ENCODE peak calls at places on chromosome 9, in five cellular contexts. V is mesendoderm, G is IMR-90, J is H1, O is neuronal stem cell. C is an unnamed sample.

GRCh38 chr9:35835216-35835604 is 6.2 kb downstream of the TMEM8B start:
- DNase-seq in V (peak; percentile 54), G (no peak), J (no peak), O (no peak), C (peak; percentile 61)

GRCh38 chr9:110141118-110141797 is 66.7 kb downstream of the C9orf152 start:
- DNase-seq in V (no peak), G (peak; percentile 99), J (no peak), O (no peak), C (no peak)

GRCh38 chr9:20981486-20981885 is 50.0 kb downstream of the HACD4 start:
- DNase-seq in V (no peak), G (peak; percentile 88), J (no peak), O (no peak), C (no peak)

GRCh38 chr9:33446507-33447403 is 638 bp downstream of the AQP3 start:
- DNase-seq in V (peak; percentile 69), G (peak; percentile 72), J (no peak), O (no peak), C (no peak)

GRCh38 chr9:134286513-134287245 is 39.6 kb upstream of the RXRA start:
- DNase-seq in V (no peak), G (no peak), J (no peak), O (no peak), C (no peak)

GRCh38 chr9:133657120-133657661 is 21.0 kb downstream of the DBH start:
- DNase-seq in V (no peak), G (peak; percentile 7), J (no peak), O (no peak), C (no peak)

GRCh38 chr9:136093995-136094881 is 851 bp downstream of the NACC2 start:
- DNase-seq in V (peak; percentile 34), G (peak; percentile 31), J (no peak), O (peak; percentile 29), C (no peak)

GRCh38 chr9:136438548-136438908 is 1.1 kb downstream of the INPP5E start:
- DNase-seq in V (peak; percentile 48), G (peak; percentile 7), J (no peak), O (peak; percentile 17), C (no peak)

GRCh38 chr9:118183571-118183970 is 479.4 kb downstream of the TLR4 start:
- DNase-seq in V (peak; percentile 20), G (no peak), J (no peak), O (no peak), C (no peak)

GRCh38 chr9:98374385-98375051 is 119.1 kb upstream of the TBC1D2 start:
- DNase-seq in V (peak; percentile 97), G (peak; percentile 96), J (no peak), O (no peak), C (no peak)

GRCh38 chr9:79131375-79131774 is 440.4 kb upstream of the TLE4 start:
- DNase-seq in V (peak; percentile 6), G (no peak), J (no peak), O (no peak), C (no peak)

GRCh38 chr9:81268048-81268447 is 421.3 kb downstream of the TLE1 start:
- DNase-seq in V (no peak), G (peak; percentile 89), J (no peak), O (no peak), C (no peak)

GRCh38 chr9:35734096-35734495 is 1.6 kb downstream of the CREB3 start:
- DNase-seq in V (no peak), G (peak; percentile 31), J (no peak), O (no peak), C (no peak)

GRCh38 chr9:16146661-16147060 is 593.8 kb downstream of the CCDC171 start:
- DNase-seq in V (no peak), G (no peak), J (no peak), O (peak; percentile 41), C (no peak)

GRCh38 chr9:17003576-17004240 is 131.1 kb upstream of the CNTLN start:
- DNase-seq in V (no peak), G (peak; percentile 83), J (no peak), O (no peak), C (no peak)

GRCh38 chr9:131530546-131530929 is 525 bp downstream of the UCK1 start:
- DNase-seq in V (peak; percentile 73), G (peak; percentile 15), J (peak; percentile 68), O (peak; percentile 18), C (no peak)

GRCh38 chr9:131528886-131529505 is 2.1 kb downstream of the UCK1 start:
- DNase-seq in V (no peak), G (no peak), J (no peak), O (no peak), C (no peak)

GRCh38 chr9:131529597-131530545 is 1.2 kb downstream of the UCK1 start:
- DNase-seq in V (no peak), G (no peak), J (no peak), O (no peak), C (no peak)

GRCh38 chr9:131528186-131528585 is 2.9 kb downstream of the UCK1 start:
- DNase-seq in V (no peak), G (no peak), J (no peak), O (no peak), C (no peak)

DNA sequence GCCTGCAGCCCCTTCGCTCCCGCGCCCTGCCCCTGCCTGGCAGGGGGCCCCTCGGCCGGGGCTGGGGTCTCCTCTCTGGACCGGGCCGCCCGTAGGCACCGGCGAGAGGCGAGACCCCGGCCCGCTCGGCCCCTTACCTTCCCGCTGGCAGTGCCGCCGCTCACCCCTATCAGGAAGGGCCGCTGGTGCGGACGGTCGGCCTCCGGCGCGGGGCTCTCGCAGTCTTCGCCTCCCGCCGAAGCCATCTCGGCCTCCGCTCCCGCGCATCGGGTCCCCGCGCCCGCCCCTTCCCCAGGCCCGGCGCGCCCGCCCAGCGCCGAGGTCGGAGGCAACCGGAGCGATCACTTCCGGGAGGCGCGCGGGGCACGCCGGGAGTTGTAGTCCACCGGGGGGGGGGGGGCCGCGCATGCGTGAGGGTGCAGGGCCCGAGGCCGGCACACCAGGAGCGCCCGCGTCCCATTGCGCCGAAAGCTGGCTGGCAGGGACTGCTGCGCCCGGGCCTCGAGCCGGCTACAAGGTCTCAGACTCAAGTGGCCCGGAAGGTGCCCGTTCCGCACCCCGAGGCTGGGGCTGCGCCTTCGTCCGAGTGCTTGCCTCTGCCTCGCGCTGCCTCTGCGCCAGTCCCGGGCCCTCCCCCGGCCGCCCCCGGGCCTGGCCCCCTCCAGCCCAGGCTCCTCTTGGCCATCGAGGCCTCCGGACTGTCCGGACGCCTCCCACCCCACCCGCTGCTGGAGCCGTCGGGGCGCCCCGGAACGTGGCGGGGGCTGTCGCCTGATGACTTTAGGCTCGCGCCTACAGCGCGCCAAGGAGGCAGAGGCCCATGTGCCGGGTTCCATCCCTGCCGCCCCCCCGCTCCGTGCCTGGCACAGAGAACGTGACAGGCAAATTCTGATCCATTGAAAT is at the start of gene UCK1:
- DNase-seq in V (peak; percentile 88), G (peak; percentile 62), J (peak; percentile 86), O (peak; percentile 86), C (peak; percentile 90)
- H2BK5ac ChIP-seq in V (peak within 1 kb of the TSS; percentile 59), G (peak within 1 kb of the TSS; percentile 82), J (no peak within 1 kb of the TSS), O (peak within 1 kb of the TSS; percentile 54), C (no peak within 1 kb of the TSS)

DNA sequence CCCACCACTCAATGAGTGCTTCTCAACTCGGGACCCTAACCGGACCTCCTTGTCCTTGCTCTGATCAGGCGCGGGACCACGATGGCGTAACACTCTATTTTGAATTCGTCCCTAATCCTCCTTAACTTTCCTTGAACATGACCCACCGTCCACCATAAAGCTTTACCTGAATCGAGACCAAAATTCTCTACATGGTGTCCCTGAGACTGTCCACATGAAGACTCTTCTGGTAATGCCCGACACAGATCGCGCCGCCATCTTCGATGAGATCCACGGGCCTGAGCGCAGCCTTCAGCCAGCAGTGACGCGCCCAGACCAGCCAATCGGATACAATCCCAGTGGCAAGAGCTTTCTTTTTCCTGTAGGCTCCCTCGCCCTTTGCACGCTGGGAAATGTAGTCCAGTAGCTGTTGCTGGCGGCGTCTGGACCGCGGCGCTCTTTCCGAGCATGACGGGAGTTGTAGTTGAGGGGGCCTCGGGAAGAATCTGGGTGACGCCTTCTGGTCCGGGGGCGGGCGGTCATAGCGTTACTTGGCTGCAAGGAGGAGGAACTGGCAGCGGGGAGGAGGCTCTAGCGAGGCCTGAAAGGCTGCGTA is at the start of the genes MRPL50 and ZNF189:
- DNase-seq in V (peak; percentile 100), G (peak; percentile 99), J (peak; percentile 89), O (peak; percentile 97), C (peak; percentile 99)
- H2BK5ac ChIP-seq in V (no peak within 1 kb of the TSS), G (peak within 1 kb of the TSS; percentile 82), J (peak within 1 kb of the TSS; percentile 60), O (no peak within 1 kb of the TSS), C (no peak within 1 kb of the TSS)

DNA sequence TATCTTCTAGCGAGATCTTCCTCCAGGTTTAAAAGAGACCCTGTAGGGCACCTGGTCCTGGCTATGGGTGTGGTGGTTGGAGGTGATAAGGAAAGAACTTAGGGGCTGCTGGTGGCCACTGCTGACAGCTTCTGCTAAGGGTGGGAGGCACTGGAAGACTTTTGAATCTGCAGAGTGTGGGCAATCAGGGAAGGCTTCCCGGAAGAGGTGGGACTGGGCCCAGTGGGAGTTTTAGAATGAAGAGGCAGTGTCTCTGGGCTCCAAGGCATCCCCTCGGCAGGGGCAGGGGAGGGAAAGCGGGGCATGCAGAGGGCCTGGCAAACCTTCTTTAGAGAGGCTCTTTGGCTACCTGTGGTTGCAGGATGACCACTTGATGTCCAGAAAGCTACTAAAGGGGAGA is 23.0 kb upstream of the DAB2IP start:
- DNase-seq in V (no peak), G (no peak), J (no peak), O (no peak), C (no peak)
- H2BK5ac ChIP-seq in V (no peak overlapping the region), G (no peak overlapping the region), J (no peak overlapping the region), O (no peak overlapping the region), C (no peak overlapping the region)

GRCh38 chr9:106920701-106921283 is 57.8 kb downstream of the ZNF462 start:
- DNase-seq in V (peak; percentile 13), G (peak; percentile 21), J (no peak), O (peak; percentile 20), C (no peak)
- H2BK5ac ChIP-seq in V (no peak overlapping the region), G (peak overlapping the region; percentile 85), J (no peak overlapping the region), O (no peak overlapping the region), C (no peak overlapping the region)

GRCh38 chr9:126531591-126531990 is 82.1 kb upstream of the LMX1B start:
- DNase-seq in V (no peak), G (no peak), J (no peak), O (no peak), C (peak; percentile 24)

GRCh38 chr9:126532489-126532888 is 81.2 kb upstream of the LMX1B start:
- DNase-seq in V (no peak), G (no peak), J (no peak), O (no peak), C (no peak)

GRCh38 chr9:126532019-126532462 is 81.7 kb upstream of the LMX1B start:
- DNase-seq in V (no peak), G (no peak), J (no peak), O (no peak), C (peak; percentile 25)

GRCh38 chr9:126532951-126533910 is 80.5 kb upstream of the LMX1B start:
- DNase-seq in V (no peak), G (no peak), J (no peak), O (no peak), C (no peak)

GRCh38 chr9:126531035-126531571 is 82.6 kb upstream of the LMX1B start:
- DNase-seq in V (peak; percentile 19), G (no peak), J (no peak), O (no peak), C (peak; percentile 29)
- H2BK5ac ChIP-seq in V (no peak overlapping the region), G (no peak overlapping the region), J (no peak overlapping the region), O (no peak overlapping the region), C (no peak overlapping the region)

GRCh38 chr9:129177791-129178578 is at the start of gene IER5L:
- DNase-seq in V (peak; percentile 98), G (peak; percentile 94), J (peak; percentile 97), O (peak; percentile 97), C (peak; percentile 96)
- H2BK5ac ChIP-seq in V (no peak within 1 kb of the TSS), G (peak within 1 kb of the TSS; percentile 93), J (no peak within 1 kb of the TSS), O (peak within 1 kb of the TSS; percentile 94), C (no peak within 1 kb of the TSS)

DNA sequence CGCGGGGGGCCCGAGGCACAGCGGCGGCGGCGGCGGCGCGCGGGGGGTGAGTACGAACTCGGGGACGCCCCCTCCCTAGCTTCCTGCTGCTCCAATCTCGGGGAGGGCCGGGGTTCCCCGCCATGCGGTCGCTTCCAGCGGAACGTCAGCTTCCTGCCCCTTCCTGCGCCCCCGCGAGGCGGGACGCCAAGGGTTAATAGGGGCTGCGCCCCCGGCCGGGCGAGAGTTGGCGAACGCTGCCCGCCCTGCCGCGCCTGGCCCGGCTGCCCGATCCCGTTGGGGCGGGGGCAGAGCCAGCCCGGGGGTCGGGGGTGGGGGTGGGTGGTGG is 594 bp downstream of the COL27A1 start:
- DNase-seq in V (no peak), G (no peak), J (peak; percentile 72), O (no peak), C (no peak)
- H2BK5ac ChIP-seq in V (no peak overlapping the region), G (no peak overlapping the region), J (no peak overlapping the region), O (no peak overlapping the region), C (no peak overlapping the region)

C was measured in H9.